ENCODE peak calls at places on chromosomes 7 and 10, in nine cellular contexts. W is H9; K is IMR-90; N is prostate gland; D is CD4-positive, alpha-beta memory T cell; Q is PC-3; H is AG04450; Y is SJSA1; Z is HAP-1. B is an unnamed sample.

GRCh38 chr10:34768261-34768971 is 46.7 kb downstream of the PARD3 start:
- DNase-seq in W (no peak), K (peak; percentile 21), N (peak; percentile 92), D (no peak), Q (peak; percentile 99), H (no peak), Y (no peak), Z (no peak), B (peak; percentile 83)

GRCh38 chr7:151856516-151856915 is 20.4 kb downstream of the PRKAG2 start:
- DNase-seq in W (no peak), K (no peak), N (no peak), D (no peak), Q (no peak), H (no peak), Y (no peak), Z (no peak), B (no peak)

GRCh38 chr7:143012409-143012808 is 14.5 kb downstream of the OR9A2 start:
- DNase-seq in W (no peak), K (no peak), N (no peak), D (no peak), Q (no peak), H (no peak), Y (no peak), Z (no peak), B (no peak)

GRCh38 chr10:66882271-66882670 is 43.6 kb upstream of the LRRTM3 start:
- DNase-seq in W (no peak), K (no peak), N (no peak), D (no peak), Q (no peak), H (no peak), Y (no peak), Z (no peak), B (no peak)

GRCh38 chr7:44974549-44974948 is 4.3 kb downstream of the MYO1G start:
- DNase-seq in W (no peak), K (no peak), N (no peak), D (no peak), Q (no peak), H (no peak), Y (no peak), Z (no peak), B (no peak)

GRCh38 chr7:130302649-130303048 is 9.7 kb downstream of the CPA4 start:
- DNase-seq in W (no peak), K (no peak), N (no peak), D (no peak), Q (no peak), H (no peak), Y (no peak), Z (no peak), B (no peak)

GRCh38 chr7:108424013-108424412 is 32.2 kb downstream of the NRCAM start:
- DNase-seq in W (no peak), K (no peak), N (no peak), D (no peak), Q (no peak), H (no peak), Y (no peak), Z (no peak), B (no peak)

GRCh38 chr7:44736896-44737295 is 11.8 kb upstream of the ZMIZ2 start:
- DNase-seq in W (no peak), K (no peak), N (no peak), D (no peak), Q (no peak), H (no peak), Y (no peak), Z (no peak), B (no peak)

GRCh38 chr10:62479523-62479922 is 105.4 kb downstream of the ZNF365 start:
- DNase-seq in W (no peak), K (no peak), N (no peak), D (no peak), Q (no peak), H (no peak), Y (no peak), Z (no peak), B (no peak)

GRCh38 chr7:2193120-2193519 is 39.6 kb downstream of the MAD1L1 start:
- DNase-seq in W (peak; percentile 28), K (no peak), N (no peak), D (no peak), Q (no peak), H (no peak), Y (no peak), Z (no peak), B (no peak)

GRCh38 chr7:95630702-95631458 is 34.6 kb upstream of the PDK4 start:
- DNase-seq in W (no peak), K (no peak), N (peak; percentile 61), D (no peak), Q (no peak), H (no peak), Y (no peak), Z (no peak), B (no peak)

GRCh38 chr10:97500297-97500575 is 1.5 kb downstream of the UBTD1 start:
- DNase-seq in W (no peak), K (no peak), N (no peak), D (no peak), Q (no peak), H (no peak), Y (no peak), Z (no peak), B (no peak)

GRCh38 chr7:43639858-43640491 is 57.1 kb downstream of the STK17A start:
- DNase-seq in W (no peak), K (peak; percentile 75), N (no peak), D (no peak), Q (peak; percentile 50), H (no peak), Y (peak; percentile 49), Z (peak; percentile 98), B (no peak)

GRCh38 chr7:47635091-47636090 is 53.5 kb upstream of the TNS3 start:
- DNase-seq in W (peak; percentile 56), K (no peak), N (peak; percentile 79), D (no peak), Q (peak; percentile 67), H (no peak), Y (peak; percentile 66), Z (no peak), B (no peak)

GRCh38 chr7:66296001-66296521 is 90.9 kb downstream of the TPST1 start:
- DNase-seq in W (no peak), K (peak; percentile 81), N (no peak), D (no peak), Q (no peak), H (peak; percentile 44), Y (no peak), Z (peak; percentile 58), B (no peak)

GRCh38 chr10:79111427-79111826 is 42.7 kb downstream of the ZMIZ1 start:
- DNase-seq in W (no peak), K (peak; percentile 84), N (no peak), D (no peak), Q (peak; percentile 91), H (no peak), Y (no peak), Z (no peak), B (no peak)

GRCh38 chr7:142800699-142801260 is 30.0 kb downstream of the PRSS2 start:
- DNase-seq in W (peak; percentile 6), K (no peak), N (no peak), D (no peak), Q (no peak), H (no peak), Y (no peak), Z (no peak), B (no peak)

GRCh38 chr10:31149835-31150512 is 118.3 kb upstream of the ZNF438 start:
- DNase-seq in W (no peak), K (no peak), N (no peak), D (no peak), Q (no peak), H (no peak), Y (no peak), Z (no peak), B (no peak)

GRCh38 chr10:95382174-95382573 is 91.4 kb upstream of the PDLIM1 start:
- DNase-seq in W (no peak), K (no peak), N (no peak), D (no peak), Q (no peak), H (no peak), Y (no peak), Z (no peak), B (no peak)
- H3K27me3 ChIP-seq in W (no peaks in the 10 kb centered on the region), K (peaks cover 15% of the 10 kb centered on the region), N (no peaks in the 10 kb centered on the region), D (no peaks in the 10 kb centered on the region), Q (no peaks in the 10 kb centered on the region), H (peaks cover 21% of the 10 kb centered on the region), Y (peaks cover 6% of the 10 kb centered on the region), Z (no peaks in the 10 kb centered on the region), B (no peaks in the 10 kb centered on the region)

GRCh38 chr10:7071421-7071820 is 339.4 kb downstream of the SFMBT2 start:
- DNase-seq in W (no peak), K (no peak), N (no peak), D (no peak), Q (no peak), H (no peak), Y (no peak), Z (no peak), B (no peak)
- H3K27me3 ChIP-seq in W (no peaks in the 10 kb centered on the region), K (peaks cover 2% of the 10 kb centered on the region), N (no peaks in the 10 kb centered on the region), D (no peaks in the 10 kb centered on the region), Q (no peaks in the 10 kb centered on the region), H (peaks cover 5% of the 10 kb centered on the region), Y (no peaks in the 10 kb centered on the region), Z (no peaks in the 10 kb centered on the region), B (peaks cover 45% of the 10 kb centered on the region)

DNA sequence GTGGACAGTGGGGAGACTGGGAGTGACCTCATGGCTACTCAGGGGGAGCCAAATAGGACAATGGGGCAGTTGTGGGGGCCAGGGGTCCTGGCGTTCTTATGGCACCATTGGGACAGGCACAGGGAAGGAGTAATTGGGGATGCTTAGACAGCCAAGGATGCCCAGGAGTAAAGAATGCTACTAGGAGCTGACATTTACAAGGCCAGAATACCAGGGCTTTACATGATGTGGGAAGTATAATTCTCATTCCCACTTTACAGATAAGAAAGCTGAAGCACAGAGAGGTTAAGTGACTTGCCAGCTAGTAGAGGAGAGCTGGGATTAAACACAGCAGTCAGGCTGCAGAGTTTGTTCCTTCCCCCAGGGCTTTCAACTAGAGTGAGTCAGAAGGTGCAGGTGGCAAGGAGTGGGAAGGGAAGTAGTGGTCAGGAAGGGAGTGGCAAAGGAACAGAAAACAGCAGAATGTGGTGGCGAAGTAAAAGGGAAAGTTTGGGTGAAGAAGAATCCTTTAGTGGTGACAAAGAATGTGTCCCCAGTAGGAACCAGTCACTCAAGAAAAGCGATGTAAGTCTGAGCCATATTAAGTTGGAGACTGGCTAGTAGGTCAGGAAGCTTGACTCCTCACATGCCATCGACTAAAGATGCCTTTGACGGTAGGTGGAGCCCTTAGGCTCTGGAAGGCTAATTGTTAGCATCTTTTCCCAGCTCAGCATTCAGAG is 32.8 kb downstream of the CPVL start:
- DNase-seq in W (peak; percentile 52), K (no peak), N (no peak), D (no peak), Q (peak; percentile 89), H (no peak), Y (no peak), Z (no peak), B (no peak)
- H3K27me3 ChIP-seq in W (no peaks in the 10 kb centered on the region), K (peaks cover 4% of the 10 kb centered on the region), N (no peaks in the 10 kb centered on the region), D (no peaks in the 10 kb centered on the region), Q (no peaks in the 10 kb centered on the region), H (peaks cover 8% of the 10 kb centered on the region), Y (peaks cover 18% of the 10 kb centered on the region), Z (no peaks in the 10 kb centered on the region), B (no peaks in the 10 kb centered on the region)

DNA sequence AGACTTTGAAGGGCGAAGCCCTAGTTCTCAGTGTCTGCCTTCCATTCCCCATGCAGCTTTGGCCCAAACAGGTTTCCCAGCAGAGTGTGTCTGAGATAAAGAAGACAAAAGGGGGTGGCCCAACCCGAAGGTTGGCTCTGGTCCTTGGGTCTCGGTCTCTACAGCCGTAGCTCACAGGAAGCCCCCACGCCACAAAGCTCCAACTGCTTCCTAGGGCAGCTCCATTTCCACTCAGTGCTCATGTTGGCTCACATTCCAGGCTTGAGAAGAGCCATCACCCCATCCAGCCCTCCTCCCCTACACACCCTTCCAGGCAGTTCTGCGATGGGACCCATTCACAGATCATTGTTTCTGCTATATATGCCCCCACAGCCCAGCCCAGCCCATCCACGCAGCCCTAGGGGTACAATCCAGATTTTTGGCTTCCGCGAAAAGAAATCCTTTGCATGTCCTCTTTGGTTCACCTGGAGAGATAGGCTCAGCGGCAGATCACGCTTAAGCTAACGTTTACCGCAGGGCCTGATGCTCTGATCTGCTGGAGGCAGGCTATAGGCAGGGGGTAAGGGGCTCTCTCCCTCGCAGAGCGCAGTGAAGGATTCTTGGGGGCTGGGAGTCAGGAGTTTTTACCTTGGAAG is 6.2 kb upstream of the HOXA11 start:
- DNase-seq in W (peak; percentile 31), K (no peak), N (peak; percentile 33), D (no peak), Q (peak; percentile 31), H (no peak), Y (peak; percentile 35), Z (no peak), B (no peak)
- H3K27me3 ChIP-seq in W (peaks cover 95% of the 10 kb centered on the region), K (peaks cover 93% of the 10 kb centered on the region), N (no peaks in the 10 kb centered on the region), D (peaks cover 86% of the 10 kb centered on the region), Q (no peaks in the 10 kb centered on the region), H (peaks cover 91% of the 10 kb centered on the region), Y (no peaks in the 10 kb centered on the region), Z (no peaks in the 10 kb centered on the region), B (peaks cover 100% of the 10 kb centered on the region)